ENCODE peak calls at places on chromosomes 4 and X, in ten cellular contexts. S is HEK293T; Y is RPMI8226; P is NCI-H1694; N is pancreas; H is Caki2; L is GM12865; F is stimulated activated CD4-positive, alpha-beta T cell treated with anti-CD3 and anti-CD28 coated beads, Interleukin-4, amount 100 ng/mL, for 24 hours; B is NCI-H1048; E is spleen. T is an unnamed sample.

GRCh38 chr4:47203593-47203992 is 172.2 kb downstream of the GABRB1 start:
- DNase-seq in S (no peak), Y (no peak), P (no peak), N (no peak), H (no peak), L (no peak), F (no peak), B (no peak), E (no peak), T (no peak)

GRCh38 chr4:85499573-85499972 is 24.6 kb downstream of the ARHGAP24 start:
- DNase-seq in S (no peak), Y (no peak), P (no peak), N (no peak), H (no peak), L (no peak), F (no peak), B (no peak), E (no peak), T (no peak)

GRCh38 chr4:177119693-177120092 is 190.0 kb upstream of the NEIL3 start:
- DNase-seq in S (no peak), Y (no peak), P (no peak), N (no peak), H (no peak), L (no peak), F (no peak), B (no peak), E (no peak), T (no peak)

GRCh38 chr4:114132830-114133229 is 153.4 kb upstream of the ARSJ start:
- DNase-seq in S (peak; percentile 20), Y (no peak), P (no peak), N (no peak), H (no peak), L (peak; percentile 9), F (no peak), B (no peak), E (no peak), T (no peak)

GRCh38 chr4:99029018-99029735 is 33.7 kb downstream of the METAP1 start:
- DNase-seq in S (no peak), Y (no peak), P (no peak), N (no peak), H (no peak), L (no peak), F (no peak), B (no peak), E (no peak), T (no peak)

GRCh38 chr4:42445038-42445437 is 47.8 kb downstream of the SHISA3 start:
- DNase-seq in S (no peak), Y (no peak), P (no peak), N (no peak), H (no peak), L (no peak), F (no peak), B (no peak), E (no peak), T (no peak)

GRCh38 chr4:7398788-7399432 is 35.8 kb downstream of the PSAPL1 start:
- DNase-seq in S (no peak), Y (no peak), P (no peak), N (no peak), H (no peak), L (no peak), F (no peak), B (no peak), E (no peak), T (no peak)

GRCh38 chr4:151522790-151523332 is 113.9 kb downstream of the FHIP1A start:
- DNase-seq in S (no peak), Y (no peak), P (no peak), N (no peak), H (no peak), L (no peak), F (no peak), B (no peak), E (no peak), T (no peak)

GRCh38 chr4:128871948-128872347 is 62.4 kb downstream of the JADE1 start:
- DNase-seq in S (no peak), Y (no peak), P (no peak), N (no peak), H (no peak), L (no peak), F (no peak), B (no peak), E (no peak), T (peak; percentile 87)

GRCh38 chrX:9311411-9312160 is 153.3 kb upstream of the TBL1X start:
- DNase-seq in S (no peak), Y (no peak), P (no peak), N (no peak), H (no peak), L (no peak), F (no peak), B (no peak), E (no peak), T (no peak)

GRCh38 chr4:56641494-56642051 is 39.5 kb downstream of the HOPX start:
- DNase-seq in S (no peak), Y (no peak), P (no peak), N (no peak), H (peak; percentile 86), L (no peak), F (no peak), B (no peak), E (no peak), T (peak; percentile 82)

GRCh38 chrX:153672531-153673397 is 849 bp downstream of the PNCK start:
- DNase-seq in S (no peak), Y (no peak), P (no peak), N (no peak), H (no peak), L (no peak), F (no peak), B (no peak), E (peak; percentile 71), T (no peak)

GRCh38 chr4:58766763-58767162 is 1656.6 kb upstream of the IGFBP7 start:
- DNase-seq in S (no peak), Y (no peak), P (no peak), N (no peak), H (no peak), L (no peak), F (no peak), B (no peak), E (no peak), T (no peak)

GRCh38 chrX:130024127-130024526 is 41.7 kb downstream of the BCORL1 start:
- DNase-seq in S (peak; percentile 73), Y (peak; percentile 48), P (no peak), N (peak; percentile 46), H (peak; percentile 79), L (peak; percentile 86), F (peak; percentile 76), B (no peak), E (peak; percentile 93), T (peak; percentile 65)

GRCh38 chr4:31557444-31557843 is 837.3 kb downstream of the PCDH7 start:
- DNase-seq in S (no peak), Y (peak; percentile 5), P (no peak), N (no peak), H (peak; percentile 57), L (no peak), F (no peak), B (no peak), E (no peak), T (peak; percentile 52)

GRCh38 chr4:140020457-140021361 is 133.3 kb downstream of the MAML3 start:
- DNase-seq in S (no peak), Y (peak; percentile 11), P (no peak), N (no peak), H (peak; percentile 51), L (no peak), F (no peak), B (no peak), E (no peak), T (no peak)

GRCh38 chrX:24149346-24150050 is at the start of gene ZFX:
- DNase-seq in S (no peak), Y (peak; percentile 64), P (no peak), N (peak; percentile 84), H (peak; percentile 60), L (peak; percentile 81), F (peak; percentile 56), B (no peak), E (peak; percentile 96), T (peak; percentile 64)

GRCh38 chrX:53362439-53362838 is 60.0 kb downstream of the SMC1A start:
- DNase-seq in S (no peak), Y (peak; percentile 48), P (no peak), N (no peak), H (no peak), L (no peak), F (no peak), B (no peak), E (no peak), T (no peak)

GRCh38 chrX:683572-683971 is 53.0 kb downstream of the SHOX start:
- DNase-seq in S (no peak), Y (no peak), P (no peak), N (no peak), H (no peak), L (no peak), F (no peak), B (no peak), E (peak; percentile 40), T (no peak)

GRCh38 chr4:47528651-47529050 is 43.6 kb downstream of the ATP10D start:
- DNase-seq in S (no peak), Y (no peak), P (no peak), N (no peak), H (peak; percentile 64), L (no peak), F (no peak), B (no peak), E (no peak), T (no peak)

GRCh38 chr4:37812713-37813112 is 13.8 kb upstream of the PGM2 start:
- DNase-seq in S (no peak), Y (no peak), P (no peak), N (no peak), H (peak; percentile 18), L (no peak), F (no peak), B (no peak), E (no peak), T (peak; percentile 79)

GRCh38 chr4:187602339-187603092 is 393.1 kb upstream of the ZFP42 start:
- DNase-seq in S (no peak), Y (no peak), P (no peak), N (no peak), H (no peak), L (no peak), F (no peak), B (no peak), E (no peak), T (no peak)

GRCh38 chr4:162162672-162163071 is 1.1 kb downstream of the FSTL5 start:
- DNase-seq in S (no peak), Y (no peak), P (no peak), N (no peak), H (no peak), L (no peak), F (no peak), B (no peak), E (no peak), T (no peak)

GRCh38 chrX:103585421-103586313 is at the start of gene TCEAL4:
- DNase-seq in S (peak; percentile 76), Y (peak; percentile 49), P (peak; percentile 41), N (peak; percentile 54), H (peak; percentile 14), L (peak; percentile 49), F (peak; percentile 30), B (no peak), E (peak; percentile 85), T (peak; percentile 38)

GRCh38 chr4:53527342-53527741 is 63.9 kb downstream of the LNX1 start:
- DNase-seq in S (no peak), Y (no peak), P (no peak), N (no peak), H (no peak), L (no peak), F (no peak), B (no peak), E (no peak), T (no peak)

GRCh38 chrX:145405012-145405411 is 157.7 kb downstream of the SPANXN1 start:
- DNase-seq in S (peak; percentile 15), Y (peak; percentile 43), P (peak; percentile 5), N (no peak), H (no peak), L (peak; percentile 14), F (no peak), B (no peak), E (no peak), T (peak; percentile 70)

GRCh38 chr4:163762756-163763155 is 268.3 kb downstream of the TMA16 start:
- DNase-seq in S (no peak), Y (no peak), P (no peak), N (no peak), H (no peak), L (no peak), F (no peak), B (no peak), E (no peak), T (no peak)

GRCh38 chr4:2046031-2046961 is 12.8 kb upstream of the NAT8L start:
- DNase-seq in S (no peak), Y (no peak), P (no peak), N (no peak), H (no peak), L (no peak), F (no peak), B (no peak), E (peak; percentile 48), T (no peak)

T was measured in MCF 10A.